ENCODE peak calls at places on chromosomes 1 and 21, in eight cellular contexts. Y, E, J, Z, P, V, D and A are unnamed samples.

GRCh38 chr1:86018311-86018923 is 138.2 kb downstream of the COL24A1 start:
- DNase-seq in Y (peak), E (peak), J (no peak), Z (no peak), P (no peak), V (peak), D (peak), A (peak)

GRCh38 chr1:73205294-73205973 is 923.1 kb upstream of the NEGR1 start:
- DNase-seq in Y (no peak), E (no peak), J (no peak), Z (no peak), P (peak), V (no peak), D (no peak), A (peak)

GRCh38 chr1:196407358-196408041 is 200.7 kb downstream of the KCNT2 start:
- DNase-seq in Y (no peak), E (no peak), J (no peak), Z (no peak), P (no peak), V (no peak), D (no peak), A (no peak)

GRCh38 chr1:9589144-9589718 is 520 bp downstream of the TMEM201 start:
- DNase-seq in Y (no peak), E (no peak), J (no peak), Z (no peak), P (no peak), V (peak), D (no peak), A (peak)

GRCh38 chr1:100542264-100542663 is 4.3 kb downstream of the GPR88 start:
- DNase-seq in Y (no peak), E (no peak), J (no peak), Z (no peak), P (no peak), V (no peak), D (no peak), A (no peak)

GRCh38 chr1:219876798-219877209 is 51.6 kb downstream of the SLC30A10 start:
- DNase-seq in Y (no peak), E (no peak), J (no peak), Z (no peak), P (no peak), V (no peak), D (peak), A (peak)

GRCh38 chr1:3904843-3905185 is 4.7 kb upstream of the C1orf174 start:
- DNase-seq in Y (no peak), E (no peak), J (no peak), Z (no peak), P (no peak), V (no peak), D (peak), A (no peak)

GRCh38 chr21:44579056-44579832 is 1.2 kb downstream of the KRTAP10-5 start:
- DNase-seq in Y (no peak), E (peak), J (no peak), Z (no peak), P (peak), V (no peak), D (no peak), A (no peak)

GRCh38 chr21:30479259-30479658 is 908 bp downstream of the KRTAP19-1 start:
- DNase-seq in Y (no peak), E (no peak), J (no peak), Z (no peak), P (no peak), V (no peak), D (no peak), A (no peak)

GRCh38 chr1:244672961-244673695 is 20.2 kb downstream of the DESI2 start:
- DNase-seq in Y (no peak), E (no peak), J (no peak), Z (no peak), P (no peak), V (no peak), D (no peak), A (no peak)

GRCh38 chr1:6488602-6489382 is 2.7 kb downstream of the PLEKHG5 start:
- DNase-seq in Y (peak), E (no peak), J (no peak), Z (no peak), P (no peak), V (no peak), D (no peak), A (no peak)

GRCh38 chr1:117605164-117605810 is 561 bp upstream of the TENT5C start:
- DNase-seq in Y (peak), E (no peak), J (no peak), Z (no peak), P (no peak), V (no peak), D (peak), A (no peak)

GRCh38 chr21:42737969-42738590 is 84.7 kb downstream of the PDE9A start:
- DNase-seq in Y (no peak), E (no peak), J (no peak), Z (no peak), P (no peak), V (peak), D (peak), A (peak)

GRCh38 chr1:89483010-89483756 is 41.4 kb upstream of the LRRC8B start:
- DNase-seq in Y (peak), E (peak), J (peak), Z (peak), P (peak), V (peak), D (peak), A (peak)

GRCh38 chr1:242639104-242639503 is 114.6 kb upstream of the PLD5 start:
- DNase-seq in Y (no peak), E (no peak), J (no peak), Z (no peak), P (no peak), V (no peak), D (no peak), A (no peak)

DNA sequence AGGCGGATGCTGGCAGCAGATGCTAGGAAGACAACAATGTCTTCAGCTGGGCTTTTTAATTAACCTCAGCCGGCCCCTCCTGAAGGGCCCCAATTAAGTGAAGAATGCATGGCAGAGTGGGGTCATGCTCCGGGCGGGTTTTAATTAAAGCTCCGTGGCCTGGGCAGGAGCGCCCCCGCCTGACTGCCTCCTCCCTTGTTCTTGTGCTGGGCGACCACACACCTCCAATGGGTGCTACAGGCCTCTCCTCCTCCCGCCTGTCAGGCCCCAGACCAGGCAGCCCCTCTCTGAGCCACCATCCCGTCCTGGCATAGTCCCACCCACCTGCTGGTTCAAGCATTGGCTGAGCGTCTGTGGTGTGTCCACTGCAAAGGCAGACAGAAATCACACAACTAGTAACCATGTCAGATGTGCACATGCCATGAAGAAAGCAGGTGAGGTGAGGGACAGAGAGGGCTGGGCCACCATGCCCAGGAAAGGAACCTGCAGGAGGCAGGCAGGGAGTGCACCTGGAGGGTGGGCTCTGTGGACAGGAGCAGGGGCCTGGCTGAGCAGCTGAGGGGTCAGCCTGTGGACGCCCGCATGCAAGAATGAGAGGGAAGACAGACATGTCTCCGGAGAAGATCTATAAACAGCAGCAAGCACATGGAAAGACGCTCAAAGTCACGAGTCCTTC is 8.5 kb upstream of the ARF1 start:
- DNase-seq in Y (no peak), E (no peak), J (no peak), Z (no peak), P (peak), V (no peak), D (no peak), A (peak)
- TF ChIP-seq CTCF in Y (no peak), E (no peak), J (no peak), Z (no peak), P (peak), V (peak), D (peak), A (no peak)

GRCh38 chr1:231319080-231319479 is 18.6 kb downstream of the EXOC8 start:
- DNase-seq in Y (no peak), E (no peak), J (no peak), Z (no peak), P (no peak), V (no peak), D (no peak), A (no peak)

GRCh38 chr1:231326248-231326647 is 11.4 kb downstream of the EXOC8 start:
- DNase-seq in Y (no peak), E (no peak), J (no peak), Z (no peak), P (no peak), V (no peak), D (no peak), A (no peak)

GRCh38 chr1:231324660-231325059 is 13.0 kb downstream of the EXOC8 start:
- DNase-seq in Y (no peak), E (no peak), J (no peak), Z (no peak), P (no peak), V (no peak), D (no peak), A (no peak)

GRCh38 chr1:231318568-231318967 is 19.1 kb downstream of the EXOC8 start:
- DNase-seq in Y (no peak), E (no peak), J (no peak), Z (no peak), P (peak), V (no peak), D (no peak), A (no peak)

DNA sequence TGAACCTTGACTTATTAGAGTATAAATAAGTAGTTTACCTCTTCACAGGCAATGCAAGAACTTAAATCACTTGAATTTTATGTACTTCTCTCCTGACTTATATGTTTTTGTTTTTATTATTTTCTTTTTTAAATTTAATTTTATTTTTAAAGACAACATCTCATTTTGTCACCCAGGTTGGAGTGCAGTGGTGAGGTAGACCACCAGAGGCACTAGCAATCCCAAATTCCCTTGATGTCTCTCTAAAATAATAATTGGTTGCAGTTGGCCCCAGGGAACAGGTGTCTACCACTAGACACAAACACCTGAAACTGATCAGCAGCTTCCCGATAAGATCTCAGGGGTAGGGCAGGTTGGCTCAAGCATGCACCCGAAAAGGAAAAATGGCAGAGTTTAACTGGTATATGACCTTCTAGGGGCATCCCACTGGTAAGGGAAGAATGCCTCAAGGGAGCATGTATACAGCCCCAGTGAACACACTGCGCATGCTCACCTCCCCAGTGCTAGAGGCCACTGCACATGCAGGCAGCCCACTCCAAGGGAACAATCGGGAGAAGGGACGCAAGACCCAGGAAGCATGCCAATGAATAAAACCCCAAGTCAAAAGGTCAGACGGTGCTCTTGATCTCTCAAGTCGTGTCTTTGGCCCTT is 14.6 kb downstream of the EXOC8 start:
- DNase-seq in Y (no peak), E (no peak), J (no peak), Z (no peak), P (no peak), V (no peak), D (no peak), A (no peak)
- TF ChIP-seq CTCF in Y (no peak), E (no peak), J (no peak), Z (no peak), P (peak), V (no peak), D (no peak), A (peak)

DNA sequence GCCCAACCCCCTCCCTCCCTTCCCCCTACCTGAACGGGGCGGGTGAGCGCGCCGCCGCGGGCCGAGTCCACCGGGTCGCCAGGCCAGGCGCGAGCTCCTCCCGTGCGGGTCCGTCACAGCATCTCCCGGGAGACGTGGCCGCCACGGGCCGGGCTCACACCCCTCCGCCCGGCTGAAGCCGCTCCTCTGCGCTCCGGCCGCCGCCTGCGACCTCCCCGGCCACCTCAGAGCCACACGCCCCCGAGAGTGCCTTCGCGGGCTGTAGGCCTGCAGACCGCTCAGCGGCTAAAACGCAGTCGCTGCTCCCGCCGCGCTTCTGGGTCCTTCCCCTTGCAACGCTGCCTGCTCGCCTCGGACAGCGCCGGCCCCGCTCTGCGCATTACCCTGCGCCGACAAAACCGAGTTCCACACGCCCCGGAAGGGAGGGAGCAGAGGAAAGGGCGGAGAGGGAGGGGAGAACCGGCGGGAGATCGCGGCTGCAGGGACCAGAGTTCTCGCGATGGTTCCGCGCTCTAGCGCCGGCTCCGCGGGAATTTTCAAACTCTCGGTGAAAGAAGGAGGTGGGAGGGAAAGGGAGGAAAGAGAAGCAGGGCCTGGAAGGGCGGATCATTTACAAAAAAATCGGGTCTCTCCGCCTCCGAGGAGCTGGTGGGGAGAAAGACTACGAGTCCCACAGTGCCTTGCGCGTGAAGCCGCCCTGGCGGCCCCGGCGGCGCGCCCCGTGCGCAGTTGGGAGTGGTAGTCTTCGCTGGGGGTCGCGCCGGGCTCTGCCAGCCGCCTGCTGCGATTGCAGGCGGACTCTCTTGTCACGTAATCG is at the start of gene AHCTF1:
- DNase-seq in Y (peak), E (peak), J (peak), Z (peak), P (peak), V (peak), D (peak), A (peak)
- TF ChIP-seq CTCF in Y (no peak), E (no peak), J (no peak), Z (no peak), P (no peak), V (peak), D (peak), A (no peak)

GRCh38 chr1:152623203-152623844 is 421 bp upstream of the LCE3A start:
- DNase-seq in Y (no peak), E (peak), J (no peak), Z (no peak), P (no peak), V (no peak), D (peak), A (peak)
- TF ChIP-seq CTCF in Y (no peak), E (peak), J (no peak), Z (no peak), P (no peak), V (peak), D (peak), A (peak)

GRCh38 chr1:7641587-7642417 is 129.3 kb upstream of the VAMP3 start:
- DNase-seq in Y (no peak), E (no peak), J (no peak), Z (no peak), P (no peak), V (no peak), D (no peak), A (peak)
- TF ChIP-seq CTCF in Y (no peak), E (no peak), J (no peak), Z (no peak), P (peak), V (no peak), D (no peak), A (no peak)

GRCh38 chr1:51058863-51059262 is 43.2 kb upstream of the C1orf185 start:
- DNase-seq in Y (no peak), E (peak), J (no peak), Z (no peak), P (peak), V (no peak), D (peak), A (peak)
- TF ChIP-seq CTCF in Y (no peak), E (peak), J (peak), Z (no peak), P (peak), V (peak), D (peak), A (peak)

DNA sequence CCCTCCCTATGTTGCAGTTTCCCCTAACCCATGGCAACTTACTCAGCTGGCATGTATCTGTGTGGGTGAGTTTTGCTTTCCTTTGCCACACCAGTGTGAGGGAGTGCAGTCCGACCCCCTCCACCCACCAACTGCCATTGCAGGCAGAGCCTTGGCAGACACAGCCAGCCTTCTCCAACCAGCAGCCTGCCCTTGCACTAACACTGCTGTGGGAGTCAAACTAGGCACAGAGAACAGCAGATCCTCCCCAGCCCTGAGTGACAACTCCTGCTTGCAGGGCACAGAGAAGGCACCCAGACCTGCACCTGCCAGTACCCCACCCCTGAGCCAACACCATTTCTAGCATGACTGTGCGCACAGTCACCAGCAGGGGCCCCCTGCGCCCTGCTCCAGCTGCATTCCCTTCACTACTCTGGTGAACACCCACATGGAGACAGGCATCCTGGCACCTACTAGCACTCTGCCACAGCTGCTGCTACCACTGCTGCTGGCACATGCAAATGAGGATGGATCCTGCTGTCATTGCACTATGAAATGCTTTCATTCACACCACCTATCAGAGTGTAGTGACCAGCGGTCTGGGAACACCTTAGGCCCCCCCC is 98.4 kb downstream of the MAGI3 start:
- DNase-seq in Y (no peak), E (no peak), J (no peak), Z (no peak), P (peak), V (peak), D (peak), A (no peak)
- TF ChIP-seq CTCF in Y (no peak), E (no peak), J (no peak), Z (no peak), P (peak), V (peak), D (peak), A (no peak)

DNA sequence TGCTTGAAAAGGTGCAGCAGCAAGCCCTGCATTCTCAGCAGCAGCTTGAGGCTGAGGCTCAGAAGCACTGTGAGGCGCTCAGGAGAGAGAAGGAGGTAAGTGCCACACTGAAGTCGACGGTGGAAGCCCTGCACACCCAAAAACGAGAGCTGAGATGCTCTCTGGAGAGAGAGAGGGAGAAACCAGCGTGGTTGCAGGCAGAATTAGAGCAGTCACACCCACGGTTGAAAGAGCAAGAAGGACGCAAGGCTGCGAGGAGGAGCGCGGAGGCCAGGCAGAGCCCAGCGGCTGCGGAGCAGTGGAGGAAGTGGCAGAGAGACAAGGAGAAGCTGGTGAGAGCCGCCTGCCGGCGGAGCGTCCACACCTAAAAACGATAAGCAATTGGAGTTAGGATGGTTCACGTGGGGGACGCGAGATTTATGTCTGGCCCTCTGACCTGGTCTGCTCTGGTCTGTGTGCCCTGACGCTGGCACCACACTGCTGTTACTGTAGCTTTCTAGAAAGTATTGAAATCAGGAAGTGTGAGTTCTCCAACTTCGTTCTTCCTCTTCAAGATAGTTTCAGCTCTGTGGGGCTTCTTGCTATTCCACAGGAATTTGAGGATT is 26.7 kb upstream of the DIP2A start:
- DNase-seq in Y (no peak), E (no peak), J (no peak), Z (no peak), P (no peak), V (no peak), D (no peak), A (no peak)
- TF ChIP-seq CTCF in Y (no peak), E (no peak), J (no peak), Z (no peak), P (no peak), V (no peak), D (no peak), A (no peak)

GRCh38 chr1:203036537-203036936 is 10.2 kb downstream of the PPFIA4 start:
- DNase-seq in Y (no peak), E (no peak), J (no peak), Z (no peak), P (no peak), V (no peak), D (no peak), A (no peak)

GRCh38 chr1:203038891-203039608 is 12.8 kb downstream of the PPFIA4 start:
- DNase-seq in Y (peak), E (peak), J (no peak), Z (peak), P (peak), V (peak), D (peak), A (peak)

GRCh38 chr1:203039609-203040517 is 13.6 kb downstream of the PPFIA4 start:
- DNase-seq in Y (no peak), E (no peak), J (no peak), Z (no peak), P (peak), V (peak), D (no peak), A (peak)

GRCh38 chr1:203037509-203038190 is 11.4 kb downstream of the PPFIA4 start:
- DNase-seq in Y (no peak), E (no peak), J (no peak), Z (no peak), P (peak), V (no peak), D (no peak), A (no peak)

GRCh38 chr1:203038217-203038741 is 12.0 kb downstream of the PPFIA4 start:
- DNase-seq in Y (no peak), E (no peak), J (peak), Z (no peak), P (peak), V (no peak), D (no peak), A (peak)
- TF ChIP-seq CTCF in Y (no peak), E (no peak), J (no peak), Z (no peak), P (no peak), V (no peak), D (no peak), A (no peak)

GRCh38 chr1:119374208-119374877 is 5.8 kb downstream of the HAO2 start:
- DNase-seq in Y (no peak), E (no peak), J (no peak), Z (no peak), P (no peak), V (no peak), D (no peak), A (no peak)
- TF ChIP-seq CTCF in Y (no peak), E (no peak), J (no peak), Z (no peak), P (no peak), V (no peak), D (no peak), A (no peak)